ENCODE peak calls at places on chromosomes 11 and 22, in five cellular contexts. T, H, M, X and J are unnamed samples.

GRCh38 chr11:119323532-119324033 is 6.7 kb upstream of the MCAM start:
- DNase-seq in M (peak; percentile 46), H (no peak), X (peak; percentile 37), T (peak; percentile 67), J (peak; percentile 86)

GRCh38 chr11:8318536-8318935 is 54.9 kb upstream of the LMO1 start:
- DNase-seq in X (no peak), H (no peak), M (no peak), T (peak; percentile 47), J (no peak)

GRCh38 chr22:44023404-44024287 is 456 bp upstream of the PARVB start:
- DNase-seq in M (no peak), X (no peak), H (no peak), T (peak; percentile 75), J (peak; percentile 87)

GRCh38 chr11:96045622-96046456 is 121.9 kb upstream of the MTMR2 start:
- DNase-seq in M (no peak), T (no peak), H (peak; percentile 73), X (no peak), J (peak; percentile 24)

GRCh38 chr22:28155808-28156207 is 236.8 kb upstream of the PITPNB start:
- DNase-seq in M (no peak), X (no peak), T (no peak), H (no peak), J (no peak)

GRCh38 chr11:43943931-43944751 is 1.7 kb downstream of the C11orf96 start:
- DNase-seq in H (no peak), X (no peak), T (no peak), M (no peak), J (no peak)

GRCh38 chr11:10930224-10930960 is 72.5 kb upstream of the ZBED5 start:
- DNase-seq in M (no peak), H (no peak), T (no peak), X (no peak), J (no peak)

GRCh38 chr11:69089258-69089657 is 40.5 kb downstream of the TPCN2 start:
- DNase-seq in M (no peak), T (no peak), X (no peak), H (no peak), J (no peak)

GRCh38 chr11:101666916-101667315 is 83.1 kb upstream of the TRPC6 start:
- DNase-seq in H (no peak), T (no peak), M (no peak), X (no peak), J (no peak)

GRCh38 chr11:35593143-35593542 is 25.1 kb upstream of the FJX1 start:
- DNase-seq in X (no peak), M (no peak), H (no peak), T (no peak), J (no peak)
- TF ChIP-seq RAD21 in X (no peak), M (no peak), H (no peak), T (no peak), J (no peak)

DNA sequence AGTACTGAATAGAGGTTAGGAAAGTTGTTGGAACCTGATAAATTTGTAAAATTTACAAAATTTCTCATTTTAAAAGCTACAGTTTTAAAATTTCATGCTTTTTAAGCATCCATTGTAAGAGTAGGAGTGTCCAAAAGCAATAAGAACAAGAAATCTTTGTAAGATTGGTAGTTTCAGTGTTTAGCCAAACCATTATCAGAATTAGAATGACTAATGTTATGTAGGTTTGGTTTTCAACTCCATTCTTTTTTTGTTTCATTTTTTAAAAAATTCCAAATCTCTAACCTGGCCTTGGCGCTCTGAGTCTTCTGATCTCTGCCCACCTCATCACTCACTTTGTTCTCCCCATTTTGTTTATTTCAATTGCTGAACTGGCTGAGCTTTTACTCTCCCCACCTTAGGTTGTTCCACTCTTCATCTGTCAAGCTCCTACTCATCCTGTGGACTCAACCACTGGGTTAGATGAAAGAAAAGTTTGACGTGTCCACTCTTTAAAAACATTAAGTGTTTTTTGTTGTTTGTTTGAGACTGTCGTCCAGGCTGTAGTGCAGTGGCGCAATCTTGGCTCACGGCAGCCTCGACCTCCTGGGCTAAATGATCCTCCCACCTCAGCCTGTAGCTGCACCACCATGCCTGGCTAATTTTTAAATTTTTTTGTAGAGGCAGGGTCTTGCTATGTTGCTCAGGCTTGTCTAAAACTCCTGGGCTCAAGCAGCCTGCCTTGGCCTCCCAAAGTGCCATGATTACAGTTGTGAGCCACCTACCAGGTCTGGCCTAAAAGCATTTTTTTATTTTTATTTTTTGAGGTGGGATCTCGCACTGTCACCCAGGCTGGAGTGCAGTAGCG is 14.0 kb downstream of the EP300 start:
- DNase-seq in T (no peak), H (no peak), X (no peak), M (peak; percentile 78), J (no peak)
- TF ChIP-seq GABPA in T (no peak), H (no peak), X (no peak), M (no peak), J (no peak)

GRCh38 chr11:46551261-46551660 is 42.6 kb downstream of the AMBRA1 start:
- DNase-seq in X (no peak), T (no peak), H (no peak), M (no peak), J (no peak)

GRCh38 chr11:46554205-46555162 is 39.3 kb downstream of the AMBRA1 start:
- DNase-seq in H (no peak), M (peak; percentile 99), T (no peak), X (no peak), J (no peak)

GRCh38 chr11:46553746-46554204 is 40.0 kb downstream of the AMBRA1 start:
- DNase-seq in T (peak; percentile 24), H (no peak), M (peak; percentile 42), X (no peak), J (no peak)

GRCh38 chr11:46557684-46558151 is 36.1 kb downstream of the AMBRA1 start:
- DNase-seq in M (peak; percentile 73), H (no peak), X (no peak), T (peak; percentile 34), J (no peak)

DNA sequence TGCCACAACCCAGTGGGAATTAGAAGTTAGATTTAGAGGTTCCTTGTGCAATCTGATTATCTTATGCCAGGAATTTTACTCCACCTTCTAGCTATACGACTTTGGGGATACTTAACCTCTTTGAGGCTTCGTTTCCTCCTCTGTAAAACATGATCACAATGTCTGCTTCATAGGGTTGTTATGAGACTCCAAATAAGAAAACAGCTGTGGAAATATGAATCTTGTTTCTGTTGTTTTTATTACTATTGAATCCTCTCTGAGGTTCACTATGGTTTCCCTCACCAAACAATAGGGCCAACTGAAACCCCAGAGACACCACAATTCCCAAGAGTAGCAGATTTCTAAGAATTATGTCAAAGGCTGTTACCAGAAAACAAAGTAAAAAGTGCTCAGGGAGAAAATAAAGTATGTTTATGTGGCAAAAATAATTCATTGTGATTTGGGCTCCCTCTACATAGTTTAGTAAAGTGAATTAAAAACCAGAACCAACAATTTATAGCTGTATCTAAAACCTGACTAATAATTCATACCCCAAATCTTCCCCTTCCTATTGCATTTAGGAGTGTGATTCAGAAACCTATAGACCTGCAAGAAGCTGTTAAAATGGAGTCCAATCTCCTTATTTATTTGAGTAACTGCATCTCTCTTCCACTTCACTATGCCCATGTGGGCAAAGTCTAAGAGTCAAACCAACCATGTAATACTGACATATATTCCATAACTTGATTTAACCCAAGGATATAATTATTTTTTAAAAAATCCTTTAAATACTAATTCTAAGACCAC is 38.4 kb downstream of the AMBRA1 start:
- DNase-seq in T (no peak), X (peak; percentile 30), M (no peak), H (no peak), J (no peak)
- TF ChIP-seq MAX in T (no peak), X (no peak), M (no peak), H (no peak), J (no peak)

GRCh38 chr11:123163621-123164020 is 31.4 kb downstream of the CLMP start:
- DNase-seq in X (no peak), H (no peak), T (no peak), M (no peak), J (no peak)
- TF ChIP-seq RAD21 in X (no peak), H (peak; percentile 33), T (no peak), M (no peak), J (no peak)

GRCh38 chr22:24430431-24431308 is 3.3 kb downstream of the ADORA2A start:
- DNase-seq in M (no peak), H (no peak), T (no peak), X (no peak), J (no peak)

GRCh38 chr22:24427500-24428164 is at the start of gene ADORA2A:
- DNase-seq in T (no peak), M (no peak), H (no peak), X (peak; percentile 35), J (peak; percentile 39)

GRCh38 chr22:24429411-24430365 is 2.3 kb downstream of the ADORA2A start:
- DNase-seq in H (no peak), M (no peak), T (no peak), X (no peak), J (peak; percentile 68)

GRCh38 chr22:24426859-24427499 is 420 bp upstream of the ADORA2A start:
- DNase-seq in M (no peak), H (no peak), T (no peak), X (no peak), J (no peak)

DNA sequence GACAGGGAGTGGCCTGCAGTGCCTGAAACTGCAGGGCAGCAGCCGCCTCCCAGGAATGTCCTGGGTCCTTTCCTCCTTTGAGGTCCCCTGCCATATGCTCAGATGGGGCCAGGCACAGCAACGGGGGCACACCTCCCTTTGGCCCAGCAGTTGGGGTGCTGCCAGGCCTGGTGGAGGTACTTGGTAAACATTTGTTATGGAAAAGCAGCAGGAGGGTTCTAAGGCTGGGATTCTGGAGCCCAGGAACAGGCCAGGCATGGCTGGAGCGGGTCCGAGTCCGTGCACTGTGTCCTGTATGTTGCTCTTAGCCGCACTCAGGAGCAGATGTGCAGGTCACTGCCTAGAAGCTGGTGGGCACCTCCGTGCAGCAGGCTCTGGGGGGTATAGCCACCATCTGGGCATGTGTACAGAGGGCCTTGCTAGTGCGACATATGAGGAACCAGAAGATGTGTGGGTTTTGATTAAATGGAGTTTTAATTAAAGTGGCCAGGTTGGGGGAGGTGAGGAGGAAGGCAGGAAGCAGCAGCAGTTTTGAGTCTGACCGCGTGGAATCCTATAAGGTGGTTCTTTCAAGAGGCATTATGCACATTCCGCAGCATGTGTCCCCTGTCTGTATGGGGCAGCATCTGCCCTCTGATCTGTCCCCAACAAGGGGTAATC is 1.5 kb downstream of the ADORA2A start:
- DNase-seq in H (no peak), M (no peak), T (no peak), X (no peak), J (peak; percentile 59)
- TF ChIP-seq GABPA in H (no peak), M (no peak), T (no peak), X (no peak), J (no peak)

GRCh38 chr11:128407962-128408361 is 179.4 kb downstream of the ETS1 start:
- DNase-seq in X (no peak), M (no peak), H (no peak), T (no peak), J (no peak)
- TF ChIP-seq MAX in X (no peak), M (no peak), H (no peak), T (no peak), J (peak; percentile 58)

DNA sequence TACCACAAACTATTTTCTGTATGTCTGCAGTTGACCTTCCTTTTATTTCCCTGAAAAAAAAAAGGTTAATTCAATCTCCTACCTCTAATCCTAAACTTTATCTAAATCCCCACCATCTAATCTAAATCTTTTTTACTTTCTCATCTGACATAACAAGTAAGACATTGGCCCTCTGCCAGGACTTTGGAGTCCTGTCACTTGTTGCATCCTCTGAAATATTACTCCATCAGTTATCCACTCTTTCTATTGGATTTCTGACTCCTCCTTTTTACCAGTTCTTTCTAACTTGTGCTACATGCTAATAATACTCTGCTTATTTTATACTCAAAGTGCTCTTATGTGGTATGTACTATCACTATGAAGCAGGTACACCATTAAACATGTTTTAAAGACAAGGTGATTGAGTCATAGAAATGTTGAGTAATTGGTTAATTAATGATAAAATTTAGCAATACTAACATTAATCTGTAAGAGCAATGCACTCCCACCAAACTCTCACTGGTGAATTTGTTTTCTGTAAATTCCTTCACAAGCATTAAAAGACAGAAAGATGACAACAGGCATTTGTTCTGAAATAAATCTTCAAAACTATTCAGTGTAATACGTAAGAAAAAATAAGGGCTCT is 914.2 kb upstream of the RAG2 start:
- DNase-seq in M (no peak), T (no peak), X (no peak), H (no peak), J (no peak)
- TF ChIP-seq RAD21 in M (no peak), T (no peak), X (no peak), H (no peak), J (no peak)